ENCODE peak calls at places on chromosomes 6 and 20, in five cellular contexts. One of them, this sample, is unnamed.

GRCh38 chr6:8219352-8219943 is 117.1 kb upstream of the EEF1E1 start:
- DNase-seq in endodermal cell: peak
- DNase-seq in AG04450: peak
- DNase-seq in heart left ventricle: no peak
- DNase-seq in foreskin fibroblast: peak
- DNase-seq in this sample: peak

GRCh38 chr20:48788486-48789072 is 39.2 kb downstream of the PREX1 start:
- DNase-seq in endodermal cell: no peak
- DNase-seq in AG04450: no peak
- DNase-seq in heart left ventricle: no peak
- DNase-seq in foreskin fibroblast: no peak
- DNase-seq in this sample: no peak

GRCh38 chr6:23656826-23657225 is 469.2 kb upstream of the NRSN1 start:
- DNase-seq in endodermal cell: no peak
- DNase-seq in AG04450: no peak
- DNase-seq in heart left ventricle: no peak
- DNase-seq in foreskin fibroblast: no peak
- DNase-seq in this sample: no peak

GRCh38 chr6:125850361-125850760 is 59.6 kb downstream of the NCOA7 start:
- DNase-seq in endodermal cell: no peak
- DNase-seq in AG04450: no peak
- DNase-seq in heart left ventricle: no peak
- DNase-seq in foreskin fibroblast: no peak
- DNase-seq in this sample: no peak

GRCh38 chr6:25320459-25320858 is 41.3 kb downstream of the CARMIL1 start:
- DNase-seq in endodermal cell: peak
- DNase-seq in AG04450: no peak
- DNase-seq in heart left ventricle: no peak
- DNase-seq in foreskin fibroblast: no peak
- DNase-seq in this sample: no peak

GRCh38 chr6:28224131-28225055 is 682 bp upstream of the ZSCAN9 start:
- DNase-seq in endodermal cell: peak
- DNase-seq in AG04450: no peak
- DNase-seq in heart left ventricle: no peak
- DNase-seq in foreskin fibroblast: no peak
- DNase-seq in this sample: no peak

GRCh38 chr6:110560239-110561015 is 84.0 kb upstream of the SLC22A16 start:
- DNase-seq in endodermal cell: no peak
- DNase-seq in AG04450: no peak
- DNase-seq in heart left ventricle: no peak
- DNase-seq in foreskin fibroblast: no peak
- DNase-seq in this sample: no peak

GRCh38 chr6:75267461-75267860 is 17.1 kb downstream of the TMEM30A start:
- DNase-seq in endodermal cell: no peak
- DNase-seq in AG04450: no peak
- DNase-seq in heart left ventricle: no peak
- DNase-seq in foreskin fibroblast: no peak
- DNase-seq in this sample: no peak

GRCh38 chr6:110116258-110116657 is 63.2 kb downstream of the WASF1 start:
- DNase-seq in endodermal cell: no peak
- DNase-seq in AG04450: no peak
- DNase-seq in heart left ventricle: no peak
- DNase-seq in foreskin fibroblast: no peak
- DNase-seq in this sample: no peak

GRCh38 chr20:9323622-9324021 is 190.8 kb upstream of the LAMP5 start:
- DNase-seq in endodermal cell: peak
- DNase-seq in AG04450: no peak
- DNase-seq in heart left ventricle: no peak
- DNase-seq in foreskin fibroblast: no peak
- DNase-seq in this sample: no peak

GRCh38 chr20:63661959-63662812 is 4.1 kb downstream of the RTEL1 start:
- DNase-seq in endodermal cell: no peak
- DNase-seq in AG04450: no peak
- DNase-seq in heart left ventricle: no peak
- DNase-seq in foreskin fibroblast: no peak
- DNase-seq in this sample: no peak

GRCh38 chr6:156852858-156853216 is 75.7 kb downstream of the ARID1B start:
- DNase-seq in endodermal cell: no peak
- DNase-seq in AG04450: no peak
- DNase-seq in heart left ventricle: no peak
- DNase-seq in foreskin fibroblast: no peak
- DNase-seq in this sample: no peak

GRCh38 chr6:25627001-25627400 is 25.0 kb upstream of the SCGN start:
- DNase-seq in endodermal cell: peak
- DNase-seq in AG04450: no peak
- DNase-seq in heart left ventricle: no peak
- DNase-seq in foreskin fibroblast: no peak
- DNase-seq in this sample: no peak

GRCh38 chr6:109961666-109962065 is 16.4 kb upstream of the GPR6 start:
- DNase-seq in endodermal cell: no peak
- DNase-seq in AG04450: no peak
- DNase-seq in heart left ventricle: no peak
- DNase-seq in foreskin fibroblast: no peak
- DNase-seq in this sample: no peak

GRCh38 chr20:23368316-23369110 is 6.5 kb downstream of the GZF1 start:
- DNase-seq in endodermal cell: no peak
- DNase-seq in AG04450: no peak
- DNase-seq in heart left ventricle: no peak
- DNase-seq in foreskin fibroblast: no peak
- DNase-seq in this sample: no peak

GRCh38 chr20:25277941-25278521 is 30.1 kb downstream of the PYGB start:
- DNase-seq in endodermal cell: no peak
- DNase-seq in AG04450: no peak
- DNase-seq in heart left ventricle: peak
- DNase-seq in foreskin fibroblast: no peak
- DNase-seq in this sample: no peak

GRCh38 chr6:164152611-164153010 is 738.1 kb downstream of the QKI start:
- DNase-seq in endodermal cell: no peak
- DNase-seq in AG04450: no peak
- DNase-seq in heart left ventricle: no peak
- DNase-seq in foreskin fibroblast: no peak
- DNase-seq in this sample: no peak

GRCh38 chr6:143279385-143279784 is 171.1 kb downstream of the ADAT2 start:
- DNase-seq in endodermal cell: peak
- DNase-seq in AG04450: no peak
- DNase-seq in heart left ventricle: no peak
- DNase-seq in foreskin fibroblast: no peak
- DNase-seq in this sample: no peak

GRCh38 chr6:157761331-157761921 is 61.6 kb upstream of the SNX9 start:
- DNase-seq in endodermal cell: no peak
- DNase-seq in AG04450: no peak
- DNase-seq in heart left ventricle: no peak
- DNase-seq in foreskin fibroblast: no peak
- DNase-seq in this sample: no peak

GRCh38 chr20:49166534-49167449 is 21.3 kb downstream of the STAU1 start:
- DNase-seq in endodermal cell: no peak
- DNase-seq in AG04450: no peak
- DNase-seq in heart left ventricle: no peak
- DNase-seq in foreskin fibroblast: no peak
- DNase-seq in this sample: no peak

GRCh38 chr6:16639689-16640480 is 121.4 kb downstream of the ATXN1 start:
- DNase-seq in endodermal cell: no peak
- DNase-seq in AG04450: peak
- DNase-seq in heart left ventricle: no peak
- DNase-seq in foreskin fibroblast: peak
- DNase-seq in this sample: peak

GRCh38 chr6:80742481-80742880 is 636.0 kb downstream of the BCKDHB start:
- DNase-seq in endodermal cell: no peak
- DNase-seq in AG04450: no peak
- DNase-seq in heart left ventricle: no peak
- DNase-seq in foreskin fibroblast: peak
- DNase-seq in this sample: peak

GRCh38 chr6:157962601-157963084 is 19.0 kb upstream of the SYNJ2 start:
- DNase-seq in endodermal cell: peak
- DNase-seq in AG04450: no peak
- DNase-seq in heart left ventricle: no peak
- DNase-seq in foreskin fibroblast: no peak
- DNase-seq in this sample: no peak

GRCh38 chr6:100925756-100926155 is 44.6 kb upstream of the ASCC3 start:
- DNase-seq in endodermal cell: no peak
- DNase-seq in AG04450: no peak
- DNase-seq in heart left ventricle: no peak
- DNase-seq in foreskin fibroblast: no peak
- DNase-seq in this sample: no peak

GRCh38 chr6:90284745-90285481 is 11.7 kb downstream of the BACH2 start:
- DNase-seq in endodermal cell: no peak
- DNase-seq in AG04450: no peak
- DNase-seq in heart left ventricle: no peak
- DNase-seq in foreskin fibroblast: peak
- DNase-seq in this sample: no peak

GRCh38 chr6:70838907-70839285 is 118.0 kb downstream of the B3GAT2 start:
- DNase-seq in endodermal cell: no peak
- DNase-seq in AG04450: no peak
- DNase-seq in heart left ventricle: no peak
- DNase-seq in foreskin fibroblast: no peak
- DNase-seq in this sample: no peak

GRCh38 chr6:137846772-137847313 is 20.2 kb upstream of the TNFAIP3 start:
- DNase-seq in endodermal cell: no peak
- DNase-seq in AG04450: no peak
- DNase-seq in heart left ventricle: peak
- DNase-seq in foreskin fibroblast: no peak
- DNase-seq in this sample: no peak

GRCh38 chr20:47317127-47317895 is 39.2 kb downstream of the ZMYND8 start:
- DNase-seq in endodermal cell: peak
- DNase-seq in AG04450: peak
- DNase-seq in heart left ventricle: peak
- DNase-seq in foreskin fibroblast: peak
- DNase-seq in this sample: peak

GRCh38 chr6:44176935-44177509 is 18.4 kb downstream of the CAPN11 start:
- DNase-seq in endodermal cell: no peak
- DNase-seq in AG04450: no peak
- DNase-seq in heart left ventricle: no peak
- DNase-seq in foreskin fibroblast: no peak
- DNase-seq in this sample: no peak

GRCh38 chr20:22305391-22305790 is 279.0 kb downstream of the FOXA2 start:
- DNase-seq in endodermal cell: no peak
- DNase-seq in AG04450: no peak
- DNase-seq in heart left ventricle: no peak
- DNase-seq in foreskin fibroblast: no peak
- DNase-seq in this sample: no peak

GRCh38 chr20:19885981-19886665 is 128.1 kb downstream of the RIN2 start:
- DNase-seq in endodermal cell: peak
- DNase-seq in AG04450: no peak
- DNase-seq in heart left ventricle: peak
- DNase-seq in foreskin fibroblast: no peak
- DNase-seq in this sample: no peak

GRCh38 chr20:19885576-19885956 is 127.5 kb downstream of the RIN2 start:
- DNase-seq in endodermal cell: no peak
- DNase-seq in AG04450: no peak
- DNase-seq in heart left ventricle: no peak
- DNase-seq in foreskin fibroblast: no peak
- DNase-seq in this sample: no peak

GRCh38 chr20:19888269-19888669 is 128.9 kb upstream of the NAA20 start:
- DNase-seq in endodermal cell: no peak
- DNase-seq in AG04450: no peak
- DNase-seq in heart left ventricle: peak
- DNase-seq in foreskin fibroblast: no peak
- DNase-seq in this sample: no peak

GRCh38 chr20:19887566-19888268 is 129.4 kb upstream of the NAA20 start:
- DNase-seq in endodermal cell: no peak
- DNase-seq in AG04450: no peak
- DNase-seq in heart left ventricle: no peak
- DNase-seq in foreskin fibroblast: no peak
- DNase-seq in this sample: no peak

DNA sequence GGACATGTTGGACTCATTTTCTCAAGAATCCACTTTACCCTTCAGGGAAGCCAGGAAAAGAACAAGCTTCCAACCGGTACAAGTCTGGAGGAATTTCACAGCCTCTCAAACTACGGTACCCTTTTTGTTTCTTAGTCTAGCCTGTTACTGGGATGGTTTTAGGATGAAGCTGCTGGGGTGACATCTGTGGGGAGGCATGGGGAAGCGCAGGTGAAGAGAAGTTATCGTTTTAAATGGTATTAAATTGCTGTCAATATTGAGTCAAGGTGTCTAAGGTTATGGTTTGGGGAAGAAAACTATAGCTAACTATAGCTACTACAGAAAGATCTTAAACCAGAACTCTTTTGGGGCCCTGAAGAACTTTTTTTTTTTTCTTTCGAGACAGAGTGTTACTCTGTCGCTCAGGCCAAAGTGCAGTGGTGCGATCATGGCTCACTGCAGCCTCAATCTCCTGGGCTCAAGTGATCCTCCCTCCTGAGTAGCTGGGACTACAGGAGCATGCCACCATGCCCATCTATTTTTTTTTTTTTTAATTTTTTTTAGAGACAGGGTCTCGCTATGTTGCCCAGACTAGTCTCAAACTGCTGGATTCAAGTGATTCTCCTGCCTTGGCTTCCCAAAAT is 128.7 kb downstream of the RIN2 start:
- DNase-seq in endodermal cell: peak
- DNase-seq in AG04450: no peak
- DNase-seq in heart left ventricle: no peak
- DNase-seq in foreskin fibroblast: no peak
- DNase-seq in this sample: no peak
- TF ChIP-seq CTCF in endodermal cell: peak
- TF ChIP-seq CTCF in AG04450: peak
- TF ChIP-seq CTCF in heart left ventricle: no peak
- TF ChIP-seq CTCF in foreskin fibroblast: peak
- TF ChIP-seq CTCF in this sample: peak

GRCh38 chr20:50635676-50636600 is 55.4 kb downstream of the RIPOR3 start:
- DNase-seq in endodermal cell: peak
- DNase-seq in AG04450: no peak
- DNase-seq in heart left ventricle: peak
- DNase-seq in foreskin fibroblast: no peak
- DNase-seq in this sample: no peak
- H3K4me3 ChIP-seq in endodermal cell: no peak
- H3K4me3 ChIP-seq in AG04450: peak
- H3K4me3 ChIP-seq in heart left ventricle: peak
- H3K4me3 ChIP-seq in foreskin fibroblast: no peak
- H3K4me3 ChIP-seq in this sample: no peak

GRCh38 chr6:73667798-73668197 is 14.0 kb upstream of the SLC17A5 start:
- DNase-seq in endodermal cell: no peak
- DNase-seq in AG04450: no peak
- DNase-seq in heart left ventricle: no peak
- DNase-seq in foreskin fibroblast: no peak
- DNase-seq in this sample: no peak

GRCh38 chr6:73666393-73666792 is 12.6 kb upstream of the SLC17A5 start:
- DNase-seq in endodermal cell: no peak
- DNase-seq in AG04450: no peak
- DNase-seq in heart left ventricle: no peak
- DNase-seq in foreskin fibroblast: no peak
- DNase-seq in this sample: no peak

GRCh38 chr6:73665686-73666319 is 12.0 kb upstream of the SLC17A5 start:
- DNase-seq in endodermal cell: no peak
- DNase-seq in AG04450: no peak
- DNase-seq in heart left ventricle: no peak
- DNase-seq in foreskin fibroblast: no peak
- DNase-seq in this sample: no peak

GRCh38 chr6:73672290-73672689 is 18.5 kb upstream of the SLC17A5 start:
- DNase-seq in endodermal cell: no peak
- DNase-seq in AG04450: no peak
- DNase-seq in heart left ventricle: no peak
- DNase-seq in foreskin fibroblast: no peak
- DNase-seq in this sample: no peak

GRCh38 chr6:73669005-73669404 is 15.2 kb upstream of the SLC17A5 start:
- DNase-seq in endodermal cell: no peak
- DNase-seq in AG04450: no peak
- DNase-seq in heart left ventricle: no peak
- DNase-seq in foreskin fibroblast: no peak
- DNase-seq in this sample: no peak
- TF ChIP-seq CTCF in endodermal cell: no peak
- TF ChIP-seq CTCF in AG04450: no peak
- TF ChIP-seq CTCF in heart left ventricle: no peak
- TF ChIP-seq CTCF in foreskin fibroblast: no peak
- TF ChIP-seq CTCF in this sample: no peak

GRCh38 chr6:139545474-139546116 is 171.1 kb upstream of the CITED2 start:
- DNase-seq in endodermal cell: no peak
- DNase-seq in AG04450: no peak
- DNase-seq in heart left ventricle: no peak
- DNase-seq in foreskin fibroblast: no peak
- DNase-seq in this sample: no peak
- H3K4me3 ChIP-seq in endodermal cell: no peak
- H3K4me3 ChIP-seq in AG04450: no peak
- H3K4me3 ChIP-seq in heart left ventricle: no peak
- H3K4me3 ChIP-seq in foreskin fibroblast: no peak
- H3K4me3 ChIP-seq in this sample: no peak

This sample was measured in AG09309.